ENCODE peak calls at places on chromosomes 6 and 20, in four cellular contexts. One of them, this sample, is unnamed.

GRCh38 chr6:15443119-15443518 is 197.2 kb downstream of the JARID2 start:
- DNase-seq in WTC11: no peak
- DNase-seq in HepG2: no peak
- DNase-seq in K562: no peak
- DNase-seq in this sample: no peak

GRCh38 chr6:163831736-163832135 is 417.2 kb downstream of the QKI start:
- DNase-seq in WTC11: no peak
- DNase-seq in K562: no peak
- DNase-seq in HepG2: no peak
- DNase-seq in this sample: no peak

GRCh38 chr6:168288781-168289570 is 30.6 kb downstream of the DACT2 start:
- DNase-seq in WTC11: no peak
- DNase-seq in K562: no peak
- DNase-seq in HepG2: no peak
- DNase-seq in this sample: no peak

GRCh38 chr20:63441777-63442493 is 30.5 kb downstream of the KCNQ2 start:
- DNase-seq in HepG2: peak; percentile 58
- DNase-seq in K562: no peak
- DNase-seq in WTC11: peak; percentile 77
- DNase-seq in this sample: peak; percentile 74

GRCh38 chr20:43658068-43658722 is 8.7 kb upstream of the MYBL2 start:
- DNase-seq in WTC11: no peak
- DNase-seq in HepG2: peak; percentile 79
- DNase-seq in K562: peak; percentile 53
- DNase-seq in this sample: peak; percentile 33

GRCh38 chr6:43790031-43790430 is 20.0 kb downstream of the VEGFA start:
- DNase-seq in WTC11: no peak
- DNase-seq in HepG2: no peak
- DNase-seq in K562: no peak
- DNase-seq in this sample: no peak

GRCh38 chr6:165647041-165647440 is 16.0 kb downstream of the PDE10A start:
- DNase-seq in K562: no peak
- DNase-seq in HepG2: no peak
- DNase-seq in WTC11: no peak
- DNase-seq in this sample: no peak

GRCh38 chr6:37381579-37381978 is 27.8 kb downstream of the RNF8 start:
- DNase-seq in HepG2: peak; percentile 86
- DNase-seq in K562: peak; percentile 65
- DNase-seq in WTC11: peak; percentile 51
- DNase-seq in this sample: peak; percentile 43

GRCh38 chr6:2986722-2987196 is 12.9 kb upstream of the NQO2 start:
- DNase-seq in WTC11: no peak
- DNase-seq in HepG2: no peak
- DNase-seq in K562: no peak
- DNase-seq in this sample: no peak

GRCh38 chr6:144793744-144794143 is 508.6 kb downstream of the UTRN start:
- DNase-seq in K562: no peak
- DNase-seq in WTC11: no peak
- DNase-seq in HepG2: no peak
- DNase-seq in this sample: no peak

GRCh38 chr6:73631849-73632248 is 21.9 kb downstream of the SLC17A5 start:
- DNase-seq in WTC11: no peak
- DNase-seq in HepG2: no peak
- DNase-seq in K562: no peak
- DNase-seq in this sample: no peak

GRCh38 chr20:50981714-50982048 is 23.1 kb downstream of the MOCS3 start:
- DNase-seq in K562: no peak
- DNase-seq in HepG2: no peak
- DNase-seq in WTC11: no peak
- DNase-seq in this sample: no peak

GRCh38 chr6:158316022-158316421 is 3.8 kb downstream of the TULP4 start:
- DNase-seq in WTC11: no peak
- DNase-seq in K562: no peak
- DNase-seq in HepG2: no peak
- DNase-seq in this sample: no peak

GRCh38 chr6:118551063-118551672 is 3.1 kb downstream of the PLN start:
- DNase-seq in HepG2: peak; percentile 44
- DNase-seq in K562: peak; percentile 42
- DNase-seq in WTC11: no peak
- DNase-seq in this sample: peak; percentile 48

GRCh38 chr6:121951918-121952379 is 447.5 kb upstream of the HSF2 start:
- DNase-seq in K562: no peak
- DNase-seq in HepG2: no peak
- DNase-seq in WTC11: no peak
- DNase-seq in this sample: no peak

GRCh38 chr6:93786474-93787330 is 367.3 kb upstream of the EPHA7 start:
- DNase-seq in HepG2: no peak
- DNase-seq in WTC11: peak; percentile 52
- DNase-seq in K562: no peak
- DNase-seq in this sample: no peak

GRCh38 chr20:60097285-60097684 is 139.1 kb downstream of the CDH26 start:
- DNase-seq in HepG2: no peak
- DNase-seq in WTC11: no peak
- DNase-seq in K562: no peak
- DNase-seq in this sample: no peak

GRCh38 chr6:165557674-165558073 is 105.4 kb downstream of the PDE10A start:
- DNase-seq in K562: no peak
- DNase-seq in HepG2: no peak
- DNase-seq in WTC11: no peak
- DNase-seq in this sample: no peak

GRCh38 chr6:96520039-96520850 is 1.4 kb upstream of the UFL1 start:
- DNase-seq in K562: no peak
- DNase-seq in WTC11: peak; percentile 11
- DNase-seq in HepG2: no peak
- DNase-seq in this sample: no peak

GRCh38 chr6:10407018-10407673 is 7.7 kb downstream of the TFAP2A start:
- DNase-seq in HepG2: no peak
- DNase-seq in K562: no peak
- DNase-seq in WTC11: no peak
- DNase-seq in this sample: no peak

GRCh38 chr6:140079328-140079727 is 704.9 kb upstream of the CITED2 start:
- DNase-seq in WTC11: no peak
- DNase-seq in K562: no peak
- DNase-seq in HepG2: no peak
- DNase-seq in this sample: no peak

GRCh38 chr20:44134897-44135810 is 51.8 kb downstream of the JPH2 start:
- DNase-seq in WTC11: no peak
- DNase-seq in K562: no peak
- DNase-seq in HepG2: no peak
- DNase-seq in this sample: no peak

GRCh38 chr20:23232679-23233308 is 117.8 kb upstream of the NXT1 start:
- DNase-seq in K562: no peak
- DNase-seq in WTC11: no peak
- DNase-seq in HepG2: peak; percentile 92
- DNase-seq in this sample: no peak

GRCh38 chr6:164947174-164947573 is 362.2 kb downstream of the C6orf118 start:
- DNase-seq in HepG2: no peak
- DNase-seq in K562: no peak
- DNase-seq in WTC11: no peak
- DNase-seq in this sample: no peak

GRCh38 chr20:32642257-32643046 is 31.3 kb downstream of the C20orf203 start:
- DNase-seq in K562: peak; percentile 87
- DNase-seq in WTC11: no peak
- DNase-seq in HepG2: no peak
- DNase-seq in this sample: no peak

GRCh38 chr6:19789100-19789805 is 47.9 kb upstream of the ID4 start:
- DNase-seq in HepG2: no peak
- DNase-seq in WTC11: no peak
- DNase-seq in K562: no peak
- DNase-seq in this sample: no peak

GRCh38 chr6:155656024-155656423 is 200.4 kb upstream of the NOX3 start:
- DNase-seq in WTC11: no peak
- DNase-seq in K562: no peak
- DNase-seq in HepG2: no peak
- DNase-seq in this sample: no peak

GRCh38 chr6:138486249-138487121 is 12.8 kb downstream of the NHSL1 start:
- DNase-seq in K562: no peak
- DNase-seq in HepG2: peak; percentile 34
- DNase-seq in WTC11: no peak
- DNase-seq in this sample: no peak

GRCh38 chr20:12928755-12929401 is 79.9 kb upstream of the SPTLC3 start:
- DNase-seq in WTC11: no peak
- DNase-seq in K562: no peak
- DNase-seq in HepG2: peak; percentile 91
- DNase-seq in this sample: no peak

GRCh38 chr20:1935696-1936366 is 40.6 kb downstream of the SIRPA start:
- DNase-seq in HepG2: no peak
- DNase-seq in WTC11: no peak
- DNase-seq in K562: no peak
- DNase-seq in this sample: no peak

GRCh38 chr6:128494440-128494839 is 26.0 kb downstream of the PTPRK start:
- DNase-seq in WTC11: no peak
- DNase-seq in HepG2: no peak
- DNase-seq in K562: no peak
- DNase-seq in this sample: no peak

DNA sequence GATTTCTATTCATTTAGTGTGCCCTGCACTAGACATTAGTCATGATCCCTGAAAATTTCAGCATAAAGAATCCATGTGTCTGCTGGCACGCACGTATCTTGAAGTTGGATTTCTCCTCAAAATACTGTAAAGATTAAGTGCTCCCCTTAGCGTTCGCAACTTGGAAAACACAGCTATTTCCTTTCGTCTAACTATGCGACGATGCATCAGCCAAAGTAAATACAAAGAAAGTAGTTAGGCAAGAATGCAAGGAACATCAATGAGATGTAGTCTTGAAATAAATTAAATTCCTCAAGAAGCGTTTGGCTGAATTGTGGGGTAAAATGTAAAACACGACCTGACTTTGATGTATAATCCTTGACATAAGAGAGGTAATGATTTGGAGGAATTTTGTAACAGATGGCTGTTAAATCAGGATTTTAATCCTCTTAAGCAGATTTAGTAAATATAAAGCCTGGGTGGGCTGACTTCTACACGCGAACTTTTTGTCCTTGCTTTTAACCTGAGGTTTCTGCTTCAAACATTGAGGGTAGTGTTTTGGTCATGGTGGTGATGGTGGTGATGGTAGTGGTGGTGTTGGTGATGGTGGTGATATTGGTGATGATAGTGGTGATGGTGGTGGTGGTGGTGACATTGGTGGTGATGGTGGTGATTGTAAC is 88.2 kb downstream of the FOXF2 start:
- DNase-seq in WTC11: no peak
- DNase-seq in HepG2: no peak
- DNase-seq in K562: no peak
- DNase-seq in this sample: no peak
- TF ChIP-seq ELF4 in WTC11: no peak
- TF ChIP-seq ELF4 in HepG2: no peak
- TF ChIP-seq ELF4 in K562: no peak
- TF ChIP-seq ELF4 in this sample: no peak

GRCh38 chr6:21537660-21538059 is 55.9 kb upstream of the SOX4 start:
- DNase-seq in WTC11: no peak
- DNase-seq in K562: no peak
- DNase-seq in HepG2: no peak
- DNase-seq in this sample: no peak

GRCh38 chr6:21539621-21540100 is 53.9 kb upstream of the SOX4 start:
- DNase-seq in K562: no peak
- DNase-seq in WTC11: no peak
- DNase-seq in HepG2: no peak
- DNase-seq in this sample: no peak

GRCh38 chr6:21533678-21534077 is 59.9 kb upstream of the SOX4 start:
- DNase-seq in K562: no peak
- DNase-seq in HepG2: no peak
- DNase-seq in WTC11: no peak
- DNase-seq in this sample: no peak

GRCh38 chr6:21536280-21536766 is 57.2 kb upstream of the SOX4 start:
- DNase-seq in HepG2: no peak
- DNase-seq in K562: peak; percentile 13
- DNase-seq in WTC11: no peak
- DNase-seq in this sample: no peak

DNA sequence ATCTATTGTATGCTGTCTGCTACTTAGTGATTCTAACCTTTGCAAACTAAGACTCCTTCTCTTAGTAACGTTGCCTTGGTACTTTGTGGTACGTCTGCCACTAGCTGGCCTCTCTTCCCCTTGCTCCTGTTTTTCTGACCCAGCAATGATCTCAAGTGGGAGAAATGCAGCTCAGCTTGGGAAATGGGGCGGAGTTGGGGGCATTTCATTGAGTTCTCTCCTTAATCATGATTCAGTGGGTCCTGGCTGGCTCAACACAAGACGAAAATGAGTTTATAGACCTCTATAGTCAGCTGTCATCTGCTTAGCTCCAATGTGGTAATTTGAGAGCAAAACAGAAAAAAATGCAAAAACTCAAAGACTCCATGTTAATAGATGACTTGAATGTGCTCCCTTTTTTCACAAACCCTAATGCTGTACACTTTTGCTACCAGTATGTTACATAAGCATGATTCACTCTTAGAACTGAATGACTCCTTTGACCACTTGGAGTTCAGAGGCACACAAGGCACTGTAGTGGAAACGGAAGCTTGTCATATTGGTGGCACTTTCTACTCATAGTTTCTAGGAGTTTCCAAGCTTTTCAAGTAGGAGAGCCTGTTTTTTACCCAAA is 55.3 kb upstream of the SOX4 start:
- DNase-seq in WTC11: no peak
- DNase-seq in HepG2: peak; percentile 64
- DNase-seq in K562: no peak
- DNase-seq in this sample: no peak
- TF ChIP-seq ELF4 in WTC11: no peak
- TF ChIP-seq ELF4 in HepG2: no peak
- TF ChIP-seq ELF4 in K562: no peak
- TF ChIP-seq ELF4 in this sample: no peak

DNA sequence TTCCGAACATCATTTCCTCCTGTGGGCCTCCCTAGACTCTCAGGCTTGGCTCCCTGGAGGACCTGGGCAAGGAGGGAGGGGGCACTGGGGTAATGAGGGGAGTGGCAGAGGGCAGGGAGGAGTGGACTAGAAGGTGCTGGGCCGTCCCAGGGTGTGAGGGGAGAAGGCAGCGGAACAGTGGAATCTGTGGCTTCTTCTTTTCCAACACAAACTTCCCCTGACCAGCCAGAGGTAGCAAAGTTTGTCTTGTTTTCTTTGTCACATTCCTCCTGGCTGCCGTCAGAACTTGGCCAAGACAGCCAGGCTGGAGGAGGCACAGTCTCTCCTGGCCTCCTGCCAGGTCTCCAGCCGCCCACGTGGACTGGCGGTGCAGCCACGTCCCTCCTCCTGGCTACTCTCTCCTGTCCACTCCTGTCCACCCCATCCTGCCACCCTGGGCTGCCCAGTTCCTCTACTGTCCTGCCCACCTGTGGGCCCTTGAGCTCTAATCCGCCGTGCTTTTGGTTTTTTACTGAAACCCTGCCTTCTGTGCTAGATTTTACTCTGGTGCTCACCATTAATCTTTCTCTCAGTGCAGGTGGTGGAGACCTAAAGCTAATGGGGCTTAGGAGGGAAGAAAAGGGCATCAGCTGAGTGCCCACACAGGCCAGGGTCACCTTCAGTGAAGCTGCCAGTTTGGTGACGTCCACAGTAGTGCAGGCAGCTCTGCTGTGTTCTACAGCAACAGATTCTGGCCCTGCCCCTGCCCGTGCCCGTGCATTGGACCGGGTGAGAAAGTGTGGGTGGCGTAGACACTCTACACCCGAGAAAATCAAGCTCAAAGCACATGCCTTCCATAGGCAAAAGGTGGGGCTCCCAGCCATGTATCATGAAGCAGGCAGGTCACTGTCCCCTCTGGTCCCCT is 2.8 kb upstream of the CDSN start:
- DNase-seq in HepG2: peak; percentile 41
- DNase-seq in WTC11: no peak
- DNase-seq in K562: peak; percentile 55
- DNase-seq in this sample: no peak
- TF ChIP-seq ELF4 in HepG2: no peak
- TF ChIP-seq ELF4 in WTC11: no peak
- TF ChIP-seq ELF4 in K562: no peak
- TF ChIP-seq ELF4 in this sample: no peak

GRCh38 chr6:5979650-5980427 is 26.9 kb downstream of the NRN1 start:
- DNase-seq in HepG2: no peak
- DNase-seq in K562: no peak
- DNase-seq in WTC11: no peak
- DNase-seq in this sample: no peak
- TF ChIP-seq ELF4 in HepG2: no peak
- TF ChIP-seq ELF4 in K562: no peak
- TF ChIP-seq ELF4 in WTC11: no peak
- TF ChIP-seq ELF4 in this sample: no peak

This sample was measured in HEK293T.